ENCODE peak calls at places on chromosomes 16 and 17, in ten cellular contexts. Q, Z, S, H, U, Y, X, O, T and W are unnamed samples.

GRCh38 chr16:80121522-80121909 is 419.3 kb upstream of the DYNLRB2 start:
- DNase-seq in Q (no peak), Z (no peak), S (no peak), H (no peak), U (no peak), Y (no peak), X (no peak), O (no peak), T (no peak), W (no peak)

GRCh38 chr17:73542323-73542722 is 101.9 kb downstream of the SDK2 start:
- DNase-seq in Q (no peak), Z (no peak), S (no peak), H (no peak), U (no peak), Y (no peak), X (no peak), O (no peak), T (no peak), W (no peak)

GRCh38 chr16:71746442-71747046 is 22.0 kb upstream of the PHLPP2 start:
- DNase-seq in Q (peak; percentile 54), Z (no peak), S (peak; percentile 27), H (no peak), U (peak; percentile 61), Y (no peak), X (no peak), O (peak; percentile 60), T (peak; percentile 34), W (peak; percentile 15)

GRCh38 chr16:89922477-89922883 is 662 bp upstream of the TUBB3 start:
- DNase-seq in Q (peak; percentile 92), Z (peak; percentile 80), S (peak; percentile 66), H (no peak), U (peak; percentile 92), Y (peak; percentile 69), X (peak; percentile 92), O (no peak), T (peak; percentile 81), W (peak; percentile 85)

GRCh38 chr16:70661918-70662641 is 15.7 kb downstream of the IL34 start:
- DNase-seq in Q (peak; percentile 38), Z (no peak), S (no peak), H (no peak), U (peak; percentile 76), Y (no peak), X (peak; percentile 83), O (no peak), T (no peak), W (no peak)

GRCh38 chr16:4498546-4499195 is 22.5 kb downstream of the HMOX2 start:
- DNase-seq in Q (no peak), Z (no peak), S (no peak), H (no peak), U (no peak), Y (no peak), X (no peak), O (no peak), T (no peak), W (no peak)

GRCh38 chr16:84284168-84284722 is 10.4 kb upstream of the WFDC1 start:
- DNase-seq in Q (peak; percentile 85), Z (no peak), S (peak; percentile 75), H (peak; percentile 59), U (peak; percentile 61), Y (peak; percentile 69), X (peak; percentile 85), O (no peak), T (no peak), W (peak; percentile 25)

GRCh38 chr17:280901-281300 is 71.7 kb downstream of the RPH3AL start:
- DNase-seq in Q (no peak), Z (no peak), S (peak; percentile 9), H (peak; percentile 22), U (no peak), Y (no peak), X (peak; percentile 32), O (no peak), T (no peak), W (no peak)

GRCh38 chr17:17579691-17580090 is 11.8 kb downstream of the PEMT start:
- DNase-seq in Q (no peak), Z (no peak), S (no peak), H (no peak), U (no peak), Y (no peak), X (no peak), O (no peak), T (no peak), W (no peak)

GRCh38 chr17:17577373-17577772 is 14.1 kb downstream of the PEMT start:
- DNase-seq in Q (no peak), Z (no peak), S (no peak), H (no peak), U (no peak), Y (no peak), X (no peak), O (no peak), T (no peak), W (no peak)

GRCh38 chr17:17581509-17581908 is 10.0 kb downstream of the PEMT start:
- DNase-seq in Q (no peak), Z (no peak), S (no peak), H (no peak), U (no peak), Y (no peak), X (no peak), O (no peak), T (no peak), W (no peak)

GRCh38 chr17:17582372-17582771 is 9.1 kb downstream of the PEMT start:
- DNase-seq in Q (no peak), Z (no peak), S (no peak), H (no peak), U (no peak), Y (no peak), X (no peak), O (no peak), T (no peak), W (no peak)

DNA sequence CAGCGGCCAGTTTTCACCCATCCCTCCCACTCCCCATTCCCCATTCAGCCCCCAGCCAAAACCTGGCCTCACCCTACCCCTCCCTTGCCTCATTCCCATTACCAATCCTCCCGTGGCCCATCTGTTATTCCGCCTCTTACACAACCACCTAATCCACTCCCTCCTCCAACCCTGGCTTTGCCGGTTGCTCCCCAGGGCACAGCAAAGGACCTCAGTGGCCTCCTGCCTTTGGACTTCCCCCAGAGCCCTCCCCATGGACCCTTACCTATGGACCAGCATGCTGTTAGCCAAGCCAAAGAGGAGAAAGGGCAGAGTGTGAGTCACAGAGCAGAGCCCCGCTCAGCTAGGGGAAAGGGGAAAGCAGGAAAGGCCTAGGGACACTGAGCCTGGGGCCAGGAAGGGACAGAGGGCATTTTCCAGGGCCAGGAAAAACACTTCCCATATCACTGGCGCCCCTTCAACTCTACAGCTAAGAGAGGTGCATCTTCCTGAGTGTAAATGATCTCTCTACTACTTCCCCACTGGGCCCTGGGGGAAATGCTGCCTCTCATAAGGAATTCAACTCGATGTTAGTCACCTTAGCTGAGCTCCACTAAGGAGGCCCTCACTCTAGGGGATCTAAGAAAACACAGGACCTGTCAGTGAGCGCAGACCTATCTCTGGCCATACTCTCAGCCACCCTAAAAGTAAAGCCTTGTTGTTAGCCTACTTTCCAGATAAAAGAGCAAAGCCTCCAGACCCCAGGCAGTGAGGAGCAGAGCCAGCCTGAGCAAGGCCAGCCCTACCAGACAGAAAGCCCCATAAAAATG is 10.6 kb downstream of the PEMT start:
- DNase-seq in Q (no peak), Z (no peak), S (no peak), H (no peak), U (peak; percentile 58), Y (no peak), X (no peak), O (no peak), T (no peak), W (no peak)
- TF ChIP-seq CTCF in Q (no peak), Z (no peak), S (no peak), H (no peak), U (no peak), Y (no peak), X (no peak), O (no peak), T (no peak), W (no peak)

GRCh38 chr17:15999141-15999973 is at the start of the genes TTC19 and ZSWIM7:
- DNase-seq in Q (peak; percentile 95), Z (peak; percentile 72), S (peak; percentile 98), H (peak; percentile 99), U (peak; percentile 97), Y (peak; percentile 97), X (peak; percentile 99), O (peak; percentile 98), T (peak; percentile 97), W (peak; percentile 95)
- TF ChIP-seq CTCF in Q (no peak), Z (peak; percentile 9), S (no peak), H (peak; percentile 6), U (no peak), Y (peak; percentile 22), X (no peak), O (no peak), T (no peak), W (no peak)

GRCh38 chr17:33944826-33945225 is 310.3 kb upstream of the CCL2 start:
- DNase-seq in Q (no peak), Z (no peak), S (no peak), H (no peak), U (no peak), Y (no peak), X (no peak), O (no peak), T (no peak), W (no peak)

GRCh38 chr17:33944412-33944811 is 310.7 kb upstream of the CCL2 start:
- DNase-seq in Q (no peak), Z (no peak), S (no peak), H (no peak), U (no peak), Y (no peak), X (no peak), O (no peak), T (no peak), W (no peak)

GRCh38 chr17:33948299-33948698 is 306.8 kb upstream of the CCL2 start:
- DNase-seq in Q (no peak), Z (no peak), S (no peak), H (no peak), U (no peak), Y (no peak), X (no peak), O (no peak), T (no peak), W (no peak)

GRCh38 chr17:33947762-33948161 is 307.3 kb upstream of the CCL2 start:
- DNase-seq in Q (no peak), Z (no peak), S (no peak), H (no peak), U (no peak), Y (no peak), X (no peak), O (no peak), T (no peak), W (no peak)

DNA sequence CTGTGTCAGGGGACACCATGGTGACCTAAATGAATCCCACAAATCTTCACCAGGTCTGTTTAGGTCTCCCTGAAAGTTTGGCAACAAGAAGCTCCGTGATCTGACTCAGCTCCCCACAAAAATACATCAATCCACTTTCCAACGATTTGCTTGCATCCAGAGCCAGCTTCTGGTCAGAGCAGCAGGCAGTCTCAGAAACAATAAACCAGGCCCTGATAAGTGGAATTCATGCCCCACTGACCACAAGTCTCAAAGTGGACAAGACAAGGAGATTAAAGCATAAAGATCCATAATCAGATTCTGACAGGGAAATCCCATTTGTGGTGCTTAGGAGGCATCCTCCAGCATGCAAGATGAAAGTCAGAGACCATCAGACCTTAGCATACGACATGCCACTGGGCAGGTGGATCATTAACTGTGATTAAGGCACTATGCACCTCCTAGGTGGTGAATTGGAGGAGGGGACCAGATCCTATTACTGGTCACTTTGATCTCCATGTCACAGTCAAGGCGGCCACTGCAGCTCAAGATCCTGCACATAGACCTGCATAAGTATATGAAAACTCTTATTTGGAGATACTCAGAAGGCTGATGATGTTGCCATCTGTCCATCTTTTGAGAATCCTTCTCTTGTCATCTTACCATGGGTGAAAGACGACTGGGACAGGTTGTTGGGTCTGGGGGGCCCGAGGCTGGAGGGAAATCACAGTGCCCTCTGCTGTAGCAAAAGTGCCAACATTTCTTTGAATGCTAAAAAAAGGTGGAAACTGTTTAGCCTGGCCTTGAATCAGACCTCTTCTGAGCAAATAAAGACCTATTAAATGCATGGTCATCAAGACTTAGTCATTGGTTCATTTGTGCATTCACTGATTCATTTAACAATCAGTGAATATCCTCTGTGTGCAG is 309.2 kb upstream of the CCL2 start:
- DNase-seq in Q (no peak), Z (no peak), S (no peak), H (no peak), U (no peak), Y (no peak), X (no peak), O (no peak), T (no peak), W (no peak)
- TF ChIP-seq CTCF in Q (no peak), Z (no peak), S (no peak), H (no peak), U (no peak), Y (no peak), X (no peak), O (no peak), T (no peak), W (no peak)

GRCh38 chr16:1153480-1154160 is 714 bp downstream of the CACNA1H start:
- DNase-seq in Q (no peak), Z (no peak), S (no peak), H (no peak), U (no peak), Y (no peak), X (no peak), O (no peak), T (peak; percentile 13), W (no peak)

GRCh38 chr16:1152123-1152638 is 725 bp upstream of the CACNA1H start:
- DNase-seq in Q (no peak), Z (no peak), S (no peak), H (no peak), U (no peak), Y (no peak), X (peak; percentile 80), O (no peak), T (peak; percentile 47), W (no peak)

GRCh38 chr16:1154291-1154886 is 1.5 kb downstream of the CACNA1H start:
- DNase-seq in Q (peak; percentile 39), Z (no peak), S (no peak), H (no peak), U (no peak), Y (no peak), X (peak; percentile 89), O (no peak), T (no peak), W (no peak)

GRCh38 chr16:1151424-1152122 is 1.3 kb upstream of the CACNA1H start:
- DNase-seq in Q (no peak), Z (no peak), S (no peak), H (no peak), U (no peak), Y (no peak), X (no peak), O (no peak), T (no peak), W (no peak)

DNA sequence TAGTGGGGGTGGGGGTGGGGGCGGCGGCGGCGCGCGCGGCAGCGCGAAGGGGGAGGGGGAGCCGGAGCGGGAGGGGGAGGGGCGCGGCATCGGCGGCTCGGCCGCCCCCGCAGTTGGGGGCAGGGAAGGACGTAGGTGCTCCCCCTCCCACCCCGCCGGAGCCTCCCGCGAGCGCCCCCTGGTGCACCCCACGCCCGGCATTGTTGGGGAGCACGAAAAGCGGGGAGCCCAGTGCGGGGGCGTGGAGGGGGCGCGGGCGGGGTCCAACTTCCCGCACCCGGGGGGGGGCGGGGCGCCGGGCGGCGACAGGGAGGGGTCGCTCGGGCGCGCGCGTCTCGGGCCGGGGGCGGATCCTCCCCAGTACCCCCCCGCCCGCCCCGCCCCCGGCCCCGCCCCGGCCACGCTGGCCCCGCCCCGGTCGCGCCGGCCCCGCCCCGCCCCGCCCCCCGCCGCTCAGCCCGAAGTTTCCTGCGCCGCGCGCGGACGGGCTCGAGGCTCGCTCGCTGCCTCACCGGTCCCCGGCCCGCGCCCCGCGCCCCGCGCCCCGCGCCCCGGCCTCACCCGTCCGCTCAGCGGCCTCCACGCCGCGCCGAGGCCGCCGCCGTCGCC is at the start of gene CACNA1H:
- DNase-seq in Q (no peak), Z (no peak), S (no peak), H (no peak), U (no peak), Y (peak; percentile 34), X (no peak), O (no peak), T (peak; percentile 61), W (no peak)
- TF ChIP-seq CTCF in Q (no peak), Z (no peak), S (no peak), H (no peak), U (no peak), Y (peak; percentile 43), X (no peak), O (no peak), T (peak; percentile 38), W (no peak)